ENCODE peak calls at places on chromosomes 13 and 19, in six cellular contexts. One of them, this sample, is unnamed.

GRCh38 chr13:49437705-49438104 is 6.2 kb downstream of the CAB39L start:
- DNase-seq in right atrium auricular region: no peak
- DNase-seq in K562: no peak
- DNase-seq in fibroblast of lung: no peak
- DNase-seq in bronchial epithelial cell: no peak
- DNase-seq in cardiac muscle cell: no peak
- DNase-seq in this sample: no peak

GRCh38 chr13:23643828-23644419 is 73.7 kb downstream of the TNFRSF19 start:
- DNase-seq in fibroblast of lung: no peak
- DNase-seq in bronchial epithelial cell: peak; percentile 33
- DNase-seq in K562: no peak
- DNase-seq in right atrium auricular region: no peak
- DNase-seq in cardiac muscle cell: peak; percentile 41
- DNase-seq in this sample: no peak

GRCh38 chr13:29977721-29978120 is 127.3 kb upstream of the UBL3 start:
- DNase-seq in K562: no peak
- DNase-seq in cardiac muscle cell: no peak
- DNase-seq in bronchial epithelial cell: no peak
- DNase-seq in fibroblast of lung: no peak
- DNase-seq in right atrium auricular region: no peak
- DNase-seq in this sample: no peak

GRCh38 chr13:48231080-48231479 is 1.9 kb upstream of the ITM2B start:
- DNase-seq in fibroblast of lung: peak; percentile 40
- DNase-seq in cardiac muscle cell: peak; percentile 81
- DNase-seq in K562: no peak
- DNase-seq in bronchial epithelial cell: no peak
- DNase-seq in right atrium auricular region: no peak
- DNase-seq in this sample: no peak

GRCh38 chr13:102517959-102518358 is 78.8 kb upstream of the TPP2 start:
- DNase-seq in fibroblast of lung: no peak
- DNase-seq in right atrium auricular region: no peak
- DNase-seq in K562: no peak
- DNase-seq in bronchial epithelial cell: peak; percentile 32
- DNase-seq in cardiac muscle cell: no peak
- DNase-seq in this sample: no peak

GRCh38 chr19:33302974-33303790 is 848 bp upstream of the CEBPA start:
- DNase-seq in fibroblast of lung: peak; percentile 57
- DNase-seq in cardiac muscle cell: peak; percentile 70
- DNase-seq in right atrium auricular region: no peak
- DNase-seq in bronchial epithelial cell: no peak
- DNase-seq in K562: no peak
- DNase-seq in this sample: peak; percentile 84

GRCh38 chr13:64551755-64552154 is 2678.4 kb downstream of the PCDH9 start:
- DNase-seq in bronchial epithelial cell: peak; percentile 90
- DNase-seq in K562: no peak
- DNase-seq in right atrium auricular region: no peak
- DNase-seq in fibroblast of lung: peak; percentile 77
- DNase-seq in cardiac muscle cell: peak; percentile 39
- DNase-seq in this sample: no peak

GRCh38 chr13:113604186-113604585 is 19.6 kb downstream of the TFDP1 start:
- DNase-seq in cardiac muscle cell: no peak
- DNase-seq in bronchial epithelial cell: no peak
- DNase-seq in K562: no peak
- DNase-seq in right atrium auricular region: no peak
- DNase-seq in fibroblast of lung: no peak
- DNase-seq in this sample: no peak

GRCh38 chr13:82702513-82702912 is 1179.8 kb downstream of the SLITRK1 start:
- DNase-seq in K562: no peak
- DNase-seq in right atrium auricular region: no peak
- DNase-seq in cardiac muscle cell: no peak
- DNase-seq in bronchial epithelial cell: no peak
- DNase-seq in fibroblast of lung: no peak
- DNase-seq in this sample: no peak

GRCh38 chr13:74229242-74229641 is 95.0 kb upstream of the KLF12 start:
- DNase-seq in K562: no peak
- DNase-seq in right atrium auricular region: no peak
- DNase-seq in cardiac muscle cell: no peak
- DNase-seq in bronchial epithelial cell: no peak
- DNase-seq in fibroblast of lung: no peak
- DNase-seq in this sample: no peak

GRCh38 chr13:77810430-77810829 is 108.2 kb downstream of the EDNRB start:
- DNase-seq in fibroblast of lung: peak; percentile 12
- DNase-seq in right atrium auricular region: no peak
- DNase-seq in bronchial epithelial cell: peak; percentile 37
- DNase-seq in cardiac muscle cell: peak; percentile 39
- DNase-seq in K562: no peak
- DNase-seq in this sample: no peak

GRCh38 chr13:110471833-110472162 is 89.7 kb downstream of the RAB20 start:
- DNase-seq in K562: peak; percentile 60
- DNase-seq in cardiac muscle cell: peak; percentile 18
- DNase-seq in bronchial epithelial cell: no peak
- DNase-seq in fibroblast of lung: peak; percentile 52
- DNase-seq in right atrium auricular region: peak; percentile 67
- DNase-seq in this sample: no peak

GRCh38 chr19:30492581-30492980 is 120.4 kb downstream of the ZNF536 start:
- DNase-seq in right atrium auricular region: no peak
- DNase-seq in bronchial epithelial cell: no peak
- DNase-seq in fibroblast of lung: no peak
- DNase-seq in K562: no peak
- DNase-seq in cardiac muscle cell: no peak
- DNase-seq in this sample: no peak

GRCh38 chr13:74056829-74057564 is 77.2 kb downstream of the KLF12 start:
- DNase-seq in cardiac muscle cell: no peak
- DNase-seq in right atrium auricular region: peak; percentile 72
- DNase-seq in bronchial epithelial cell: peak; percentile 24
- DNase-seq in K562: no peak
- DNase-seq in fibroblast of lung: no peak
- DNase-seq in this sample: peak; percentile 36

GRCh38 chr13:22880756-22881701 is 299.8 kb upstream of the SGCG start:
- DNase-seq in bronchial epithelial cell: no peak
- DNase-seq in right atrium auricular region: no peak
- DNase-seq in cardiac muscle cell: no peak
- DNase-seq in fibroblast of lung: no peak
- DNase-seq in K562: no peak
- DNase-seq in this sample: no peak

GRCh38 chr13:65260938-65261880 is 1968.9 kb downstream of the PCDH9 start:
- DNase-seq in right atrium auricular region: no peak
- DNase-seq in fibroblast of lung: no peak
- DNase-seq in bronchial epithelial cell: no peak
- DNase-seq in cardiac muscle cell: peak; percentile 12
- DNase-seq in K562: no peak
- DNase-seq in this sample: no peak

GRCh38 chr13:97521726-97522125 is 87.8 kb downstream of the RAP2A start:
- DNase-seq in bronchial epithelial cell: no peak
- DNase-seq in right atrium auricular region: no peak
- DNase-seq in cardiac muscle cell: no peak
- DNase-seq in K562: no peak
- DNase-seq in fibroblast of lung: no peak
- DNase-seq in this sample: no peak

GRCh38 chr19:13979224-13979623 is 26.9 kb downstream of the RFX1 start:
- DNase-seq in fibroblast of lung: no peak
- DNase-seq in bronchial epithelial cell: no peak
- DNase-seq in cardiac muscle cell: peak; percentile 20
- DNase-seq in K562: no peak
- DNase-seq in right atrium auricular region: no peak
- DNase-seq in this sample: peak; percentile 27

GRCh38 chr13:41603917-41604316 is 146.6 kb downstream of the RGCC start:
- DNase-seq in K562: peak; percentile 11
- DNase-seq in bronchial epithelial cell: peak; percentile 98
- DNase-seq in fibroblast of lung: peak; percentile 67
- DNase-seq in right atrium auricular region: no peak
- DNase-seq in cardiac muscle cell: peak; percentile 56
- DNase-seq in this sample: no peak

GRCh38 chr19:4821265-4821664 is 10.2 kb downstream of the TICAM1 start:
- DNase-seq in K562: no peak
- DNase-seq in cardiac muscle cell: no peak
- DNase-seq in fibroblast of lung: no peak
- DNase-seq in bronchial epithelial cell: no peak
- DNase-seq in right atrium auricular region: no peak
- DNase-seq in this sample: no peak
- TF ChIP-seq CTCF in K562: no peak
- TF ChIP-seq CTCF in cardiac muscle cell: no peak
- TF ChIP-seq CTCF in fibroblast of lung: no peak
- TF ChIP-seq CTCF in bronchial epithelial cell: no peak
- TF ChIP-seq CTCF in right atrium auricular region: no peak
- TF ChIP-seq CTCF in this sample: no peak

GRCh38 chr19:2110822-2111221 is 14.1 kb downstream of the IZUMO4 start:
- DNase-seq in K562: no peak
- DNase-seq in bronchial epithelial cell: no peak
- DNase-seq in right atrium auricular region: no peak
- DNase-seq in cardiac muscle cell: no peak
- DNase-seq in fibroblast of lung: no peak
- DNase-seq in this sample: peak; percentile 25
- TF ChIP-seq CTCF in K562: no peak
- TF ChIP-seq CTCF in bronchial epithelial cell: peak; percentile 14
- TF ChIP-seq CTCF in right atrium auricular region: no peak
- TF ChIP-seq CTCF in cardiac muscle cell: peak; percentile 9
- TF ChIP-seq CTCF in fibroblast of lung: no peak
- TF ChIP-seq CTCF in this sample: peak; percentile 41

GRCh38 chr19:2659856-2660432 is 42.5 kb downstream of the GNG7 start:
- DNase-seq in right atrium auricular region: no peak
- DNase-seq in K562: no peak
- DNase-seq in bronchial epithelial cell: no peak
- DNase-seq in cardiac muscle cell: no peak
- DNase-seq in fibroblast of lung: no peak
- DNase-seq in this sample: peak; percentile 63

GRCh38 chr19:2666344-2666994 is 36.0 kb downstream of the GNG7 start:
- DNase-seq in cardiac muscle cell: no peak
- DNase-seq in bronchial epithelial cell: no peak
- DNase-seq in right atrium auricular region: no peak
- DNase-seq in fibroblast of lung: no peak
- DNase-seq in K562: no peak
- DNase-seq in this sample: no peak

GRCh38 chr19:2661615-2662014 is 40.9 kb downstream of the GNG7 start:
- DNase-seq in right atrium auricular region: no peak
- DNase-seq in cardiac muscle cell: no peak
- DNase-seq in fibroblast of lung: no peak
- DNase-seq in bronchial epithelial cell: no peak
- DNase-seq in K562: no peak
- DNase-seq in this sample: no peak

GRCh38 chr19:2665103-2665502 is 37.4 kb downstream of the GNG7 start:
- DNase-seq in fibroblast of lung: no peak
- DNase-seq in right atrium auricular region: no peak
- DNase-seq in bronchial epithelial cell: no peak
- DNase-seq in cardiac muscle cell: no peak
- DNase-seq in K562: no peak
- DNase-seq in this sample: no peak

DNA sequence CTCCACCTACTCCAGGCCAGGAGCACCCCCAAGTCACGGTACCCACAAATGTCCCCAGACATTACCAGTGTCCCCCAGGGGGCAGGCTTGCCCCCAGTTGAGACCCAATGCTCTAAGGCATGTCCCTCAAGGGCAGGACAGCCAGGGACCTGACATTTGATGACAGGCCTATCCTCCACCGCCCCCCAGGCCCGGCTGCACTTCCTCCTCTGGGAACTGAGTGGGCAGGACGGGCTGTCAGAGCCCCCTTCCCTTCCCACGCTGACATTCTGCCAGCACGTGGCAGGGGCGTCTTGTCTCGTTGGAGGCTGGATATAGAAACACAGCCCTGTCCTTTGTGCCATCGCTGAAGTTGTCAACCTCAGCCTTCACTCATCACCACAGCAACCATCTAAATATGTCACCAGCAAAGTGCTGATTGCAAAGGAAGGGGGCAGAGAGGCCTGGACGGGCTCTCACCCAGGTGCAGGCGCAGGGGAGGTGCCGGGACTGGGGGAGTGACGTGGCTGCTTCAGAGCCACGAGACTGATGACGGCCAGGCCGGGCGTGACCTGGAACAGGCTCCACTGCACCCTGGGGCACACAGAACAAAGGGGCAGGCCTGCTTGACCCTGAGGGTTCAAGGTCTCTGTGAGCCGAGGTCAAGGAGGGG is 38.4 kb downstream of the GNG7 start:
- DNase-seq in cardiac muscle cell: peak; percentile 7
- DNase-seq in K562: no peak
- DNase-seq in fibroblast of lung: no peak
- DNase-seq in bronchial epithelial cell: no peak
- DNase-seq in right atrium auricular region: peak; percentile 69
- DNase-seq in this sample: no peak
- TF ChIP-seq CTCF in cardiac muscle cell: no peak
- TF ChIP-seq CTCF in K562: peak; percentile 31
- TF ChIP-seq CTCF in fibroblast of lung: peak; percentile 11
- TF ChIP-seq CTCF in bronchial epithelial cell: no peak
- TF ChIP-seq CTCF in right atrium auricular region: peak; percentile 55
- TF ChIP-seq CTCF in this sample: no peak

GRCh38 chr19:4362871-4363545 is 19.6 kb downstream of the MPND start:
- DNase-seq in bronchial epithelial cell: no peak
- DNase-seq in cardiac muscle cell: no peak
- DNase-seq in fibroblast of lung: no peak
- DNase-seq in K562: no peak
- DNase-seq in right atrium auricular region: no peak
- DNase-seq in this sample: peak; percentile 42
- TF ChIP-seq CTCF in bronchial epithelial cell: peak; percentile 37
- TF ChIP-seq CTCF in cardiac muscle cell: no peak
- TF ChIP-seq CTCF in fibroblast of lung: peak; percentile 29
- TF ChIP-seq CTCF in K562: peak; percentile 23
- TF ChIP-seq CTCF in right atrium auricular region: no peak
- TF ChIP-seq CTCF in this sample: peak; percentile 32

GRCh38 chr19:39533003-39533512 is 406 bp upstream of the EID2B start:
- DNase-seq in bronchial epithelial cell: no peak
- DNase-seq in right atrium auricular region: no peak
- DNase-seq in K562: no peak
- DNase-seq in fibroblast of lung: no peak
- DNase-seq in cardiac muscle cell: no peak
- DNase-seq in this sample: no peak
- TF ChIP-seq CTCF in bronchial epithelial cell: no peak
- TF ChIP-seq CTCF in right atrium auricular region: no peak
- TF ChIP-seq CTCF in K562: no peak
- TF ChIP-seq CTCF in fibroblast of lung: no peak
- TF ChIP-seq CTCF in cardiac muscle cell: no peak
- TF ChIP-seq CTCF in this sample: no peak

GRCh38 chr13:92354583-92354982 is 872.0 kb upstream of the GPC6 start:
- DNase-seq in fibroblast of lung: peak; percentile 72
- DNase-seq in cardiac muscle cell: peak; percentile 58
- DNase-seq in right atrium auricular region: no peak
- DNase-seq in K562: no peak
- DNase-seq in bronchial epithelial cell: no peak
- DNase-seq in this sample: no peak

GRCh38 chr13:92355213-92355612 is 871.4 kb upstream of the GPC6 start:
- DNase-seq in right atrium auricular region: no peak
- DNase-seq in bronchial epithelial cell: no peak
- DNase-seq in cardiac muscle cell: peak; percentile 84
- DNase-seq in fibroblast of lung: peak; percentile 46
- DNase-seq in K562: peak; percentile 62
- DNase-seq in this sample: peak; percentile 57
- TF ChIP-seq CTCF in right atrium auricular region: peak; percentile 36
- TF ChIP-seq CTCF in bronchial epithelial cell: no peak
- TF ChIP-seq CTCF in cardiac muscle cell: peak; percentile 77
- TF ChIP-seq CTCF in fibroblast of lung: peak; percentile 87
- TF ChIP-seq CTCF in K562: no peak
- TF ChIP-seq CTCF in this sample: peak; percentile 52